ENCODE peak calls at places on chromosomes 7 and 10, in six cellular contexts. B is mucosa of gallbladder; H is upper lobe of right lung; Z is endothelial cell; D is fibroblast of lung; R is stimulated activated CD4-positive, alpha-beta T cell treated with anti-CD3 and anti-CD28 coated beads, Interleukin-12 subunit alpha, Interleukin-12 subunit beta, amount 100 ng/mL, for 48 hours. U is an unnamed sample.

GRCh38 chr10:111207525-111207924 is 130.7 kb downstream of the ADRA2A start:
- DNase-seq in D (no peak), R (no peak), H (no peak), Z (no peak), B (peak), U (peak)

GRCh38 chr10:121077331-121077730 is 226.2 kb downstream of the WDR11 start:
- DNase-seq in Z (no peak), R (no peak), H (no peak), D (no peak), B (peak), U (no peak)

GRCh38 chr7:94367940-94368339 is 26.8 kb upstream of the COL1A2 start:
- DNase-seq in B (no peak), Z (no peak), H (no peak), R (no peak), D (peak), U (no peak)

GRCh38 chr10:127081946-127082345 is 114.4 kb downstream of the INSYN2A start:
- DNase-seq in R (no peak), D (no peak), Z (no peak), H (no peak), B (no peak), U (peak)

GRCh38 chr10:94292448-94293118 is 70.2 kb downstream of the NOC3L start:
- DNase-seq in H (no peak), B (peak), Z (no peak), D (peak), R (no peak), U (peak)

GRCh38 chr10:115092555-115093285 is 445 bp upstream of the ATRNL1 start:
- DNase-seq in Z (peak), D (peak), B (no peak), H (peak), R (no peak), U (peak)

GRCh38 chr10:70430489-70431445 is 10.7 kb downstream of the NODAL start:
- DNase-seq in Z (no peak), H (no peak), R (no peak), D (peak), B (peak), U (no peak)

GRCh38 chr10:30057421-30057841 is 2.0 kb downstream of the JCAD start:
- DNase-seq in D (no peak), R (no peak), H (no peak), B (no peak), Z (no peak), U (no peak)

GRCh38 chr7:127953966-127954365 is 77.3 kb downstream of the LRRC4 start:
- DNase-seq in R (no peak), Z (no peak), H (no peak), B (no peak), D (no peak), U (no peak)

GRCh38 chr10:105148456-105148855 is 507.4 kb downstream of the SORCS3 start:
- DNase-seq in Z (no peak), D (no peak), R (no peak), H (no peak), B (no peak), U (no peak)